ENCODE peak calls at places on chromosome 9, in five cellular contexts. M is A549; C is sigmoid colon; B is naive thymus-derived CD4-positive, alpha-beta T cell; Z is stomach. K is an unnamed sample.

GRCh38 chr9:79300153-79300552 is 271.6 kb upstream of the TLE4 start:
- DNase-seq in M (no peak), C (no peak), B (no peak), Z (no peak), K (no peak)

GRCh38 chr9:22117511-22118388 is 108.6 kb upstream of the CDKN2B start:
- DNase-seq in M (no peak), C (no peak), B (no peak), Z (no peak), K (peak)

GRCh38 chr9:107486674-107487520 is 2.7 kb downstream of the KLF4 start:
- DNase-seq in M (no peak), C (peak), B (no peak), Z (peak), K (no peak)

GRCh38 chr9:85147046-85147640 is 477.6 kb downstream of the NTRK2 start:
- DNase-seq in M (no peak), C (no peak), B (no peak), Z (no peak), K (no peak)

GRCh38 chr9:6625363-6625762 is 20.2 kb downstream of the GLDC start:
- DNase-seq in M (no peak), C (no peak), B (no peak), Z (no peak), K (no peak)

GRCh38 chr9:121286973-121287721 is 19.2 kb downstream of the GSN start:
- DNase-seq in M (peak), C (peak), B (no peak), Z (peak), K (peak)

GRCh38 chr9:124411514-124412227 is 3.6 kb downstream of the PSMB7 start:
- DNase-seq in M (no peak), C (no peak), B (no peak), Z (no peak), K (peak)

GRCh38 chr9:120742951-120743416 is 28.7 kb upstream of the MEGF9 start:
- DNase-seq in M (peak), C (no peak), B (peak), Z (no peak), K (no peak)

GRCh38 chr9:129323376-129323998 is 145.4 kb upstream of the IER5L start:
- DNase-seq in M (no peak), C (peak), B (no peak), Z (no peak), K (no peak)
- H3K27ac ChIP-seq in M (peak), C (peak), B (no peak), Z (no peak), K (no peak)

GRCh38 chr9:113350338-113350672 is 964 bp downstream of the BSPRY start:
- DNase-seq in M (no peak), C (no peak), B (no peak), Z (no peak), K (no peak)

GRCh38 chr9:113350937-113351336 is 1.6 kb downstream of the BSPRY start:
- DNase-seq in M (no peak), C (no peak), B (no peak), Z (no peak), K (no peak)

GRCh38 chr9:113349044-113349433 is 302 bp upstream of the BSPRY start:
- DNase-seq in M (no peak), C (no peak), B (no peak), Z (no peak), K (no peak)

GRCh38 chr9:113347479-113347878 is 1.9 kb upstream of the BSPRY start:
- DNase-seq in M (no peak), C (no peak), B (no peak), Z (no peak), K (no peak)

DNA sequence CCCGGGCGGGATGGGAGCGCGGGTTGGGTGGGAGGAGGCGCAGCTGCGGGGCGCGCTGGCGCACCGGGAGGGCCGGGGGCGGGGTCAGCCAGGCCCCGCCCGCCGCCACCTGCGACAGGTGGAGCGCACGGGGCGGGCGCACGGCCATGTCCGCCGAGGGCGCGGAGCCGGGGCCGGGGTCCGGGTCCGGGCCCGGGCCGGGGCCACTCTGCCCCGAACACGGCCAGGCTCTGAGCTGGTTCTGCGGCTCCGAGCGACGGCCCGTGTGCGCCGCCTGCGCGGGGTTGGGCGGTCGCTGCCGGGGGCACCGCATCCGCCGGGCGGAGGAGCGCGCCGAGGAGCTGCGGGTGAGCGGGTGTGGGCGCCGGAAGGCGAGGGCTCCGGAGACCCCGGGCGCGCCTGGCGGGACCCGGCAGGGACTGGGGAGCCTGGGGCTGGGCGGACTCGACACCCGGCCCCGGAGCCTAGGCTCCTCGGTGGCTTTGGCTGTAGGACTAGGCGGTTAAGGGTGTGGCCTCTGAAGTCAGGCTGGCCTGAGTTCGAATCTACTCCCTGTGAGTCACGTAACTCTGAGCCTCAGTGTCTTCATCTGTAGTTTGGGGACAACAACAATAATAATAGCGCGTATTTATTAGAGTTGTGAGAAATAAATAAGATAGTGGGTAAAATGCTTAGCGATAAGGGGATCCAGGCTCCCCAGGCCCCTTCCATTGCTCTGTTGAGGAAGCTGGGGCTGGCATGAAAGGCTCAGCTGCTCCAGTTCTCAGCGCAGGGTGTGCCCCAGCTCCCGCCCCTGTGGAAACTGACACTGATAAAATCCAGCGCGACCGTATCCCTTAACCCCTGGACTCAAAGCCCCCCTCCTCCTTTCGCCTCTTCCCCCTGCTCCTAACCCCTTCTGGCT is at the start of gene BSPRY:
- DNase-seq in M (no peak), C (no peak), B (peak), Z (peak), K (no peak)
- H3K27ac ChIP-seq in M (peak), C (peak), B (no peak), Z (peak), K (no peak)

DNA sequence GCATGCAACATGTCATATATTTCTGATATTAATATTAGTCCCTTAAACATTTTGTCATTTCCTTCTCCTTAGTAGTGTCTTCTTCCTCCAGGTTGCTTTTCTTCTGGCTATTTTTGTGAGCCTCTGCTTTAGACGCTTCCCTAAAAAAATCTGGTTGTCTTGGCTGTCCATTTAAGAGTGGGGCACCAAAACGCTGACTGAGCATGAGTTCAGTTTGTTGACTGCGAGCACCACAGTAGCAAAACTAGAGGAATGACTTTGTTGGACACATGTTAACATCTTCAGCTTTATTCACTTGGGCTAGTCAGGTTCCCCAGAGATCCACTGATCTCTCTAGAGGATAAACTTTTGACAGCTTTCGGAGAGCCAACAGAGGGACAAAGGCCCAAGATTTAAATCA is 19.3 kb upstream of the TEK start:
- DNase-seq in M (no peak), C (no peak), B (no peak), Z (no peak), K (no peak)
- H3K27ac ChIP-seq in M (no peak), C (no peak), B (no peak), Z (no peak), K (no peak)

GRCh38 chr9:72312563-72312962 is 52.4 kb downstream of the ZFAND5 start:
- DNase-seq in M (no peak), C (no peak), B (no peak), Z (no peak), K (no peak)
- H3K27ac ChIP-seq in M (peak), C (peak), B (no peak), Z (no peak), K (no peak)

K was measured in epithelial cell of prostate.